ENCODE peak calls at places on chromosomes 16 and 17, in eight cellular contexts. Y is psoas muscle; V is ovary; S is effector memory CD4-positive, alpha-beta T cell; L is PC-3; N is SK-N-SH; Z is CD8-positive, alpha-beta T cell; B is body of pancreas. H is an unnamed sample. For H3K4me1, the result is how much of the 10 kb centered on the place peaks cover.

GRCh38 chr16:87806608-87807546 is 41.1 kb upstream of the KLHDC4 start:
- DNase-seq in V (no peak), S (no peak), N (peak), B (peak), Z (peak), L (peak), Y (no peak), H (peak)

GRCh38 chr17:19755821-19756510 is 7.9 kb upstream of the ALDH3A1 start:
- DNase-seq in V (no peak), S (no peak), B (no peak), Z (no peak), Y (no peak), L (no peak), N (no peak), H (no peak)

GRCh38 chr16:87806246-87806607 is 40.4 kb upstream of the KLHDC4 start:
- DNase-seq in V (no peak), L (peak), N (no peak), Z (peak), B (peak), S (no peak), Y (no peak), H (no peak)

GRCh38 chr17:41773731-41774193 is 12.7 kb downstream of the JUP start:
- DNase-seq in V (no peak), B (no peak), S (no peak), L (no peak), Y (no peak), N (no peak), Z (no peak), H (no peak)

GRCh38 chr17:69236946-69237345 is 8.3 kb upstream of the ABCA10 start:
- DNase-seq in S (no peak), V (no peak), B (no peak), N (no peak), Z (no peak), Y (no peak), L (no peak), H (no peak)

GRCh38 chr17:48010193-48010592 is 27.4 kb downstream of the COPZ2 start:
- DNase-seq in S (no peak), Z (no peak), B (no peak), V (no peak), N (no peak), Y (no peak), L (no peak), H (no peak)

GRCh38 chr17:14813649-14814048 is 451.5 kb downstream of the PMP22 start:
- DNase-seq in Y (no peak), S (no peak), L (peak), Z (no peak), N (peak), B (peak), V (no peak), H (peak)

GRCh38 chr16:84555418-84556196 is 51.1 kb upstream of the MEAK7 start:
- DNase-seq in L (peak), Z (no peak), S (no peak), V (no peak), Y (no peak), N (no peak), B (no peak), H (no peak)

GRCh38 chr16:83958137-83958810 is 5.2 kb downstream of the OSGIN1 start:
- DNase-seq in V (no peak), Y (no peak), S (no peak), B (no peak), N (peak), L (no peak), Z (no peak), H (peak)

GRCh38 chr16:30615358-30616076 is 5.3 kb upstream of the ZNF689 start:
- DNase-seq in Z (peak), Y (no peak), N (peak), B (peak), S (peak), L (peak), V (no peak), H (peak)

GRCh38 chr17:82838386-82839063 is 1.3 kb downstream of the ZNF750 start:
- DNase-seq in S (no peak), B (peak), Y (peak), N (no peak), Z (no peak), L (peak), V (no peak), H (peak)

GRCh38 chr17:82412535-82413520 is 5.3 kb upstream of the HEXD start:
- DNase-seq in N (peak), V (no peak), L (no peak), Z (no peak), S (no peak), Y (no peak), B (peak), H (no peak)

GRCh38 chr16:11844499-11844898 is 6.8 kb downstream of the RSL1D1 start:
- DNase-seq in N (no peak), B (no peak), Z (no peak), Y (no peak), L (no peak), V (no peak), S (no peak), H (no peak)

GRCh38 chr17:50689251-50689650 is 18.5 kb downstream of the ANKRD40 start:
- DNase-seq in S (no peak), V (peak), N (no peak), B (no peak), Y (no peak), L (peak), Z (no peak), H (no peak)

GRCh38 chr17:52158450-52159042 is at the start of gene CA10:
- DNase-seq in V (no peak), L (no peak), S (no peak), B (peak), N (peak), Y (no peak), Z (no peak), H (no peak)

GRCh38 chr16:48503779-48504178 is 106.2 kb downstream of the N4BP1 start:
- DNase-seq in B (peak), S (no peak), V (peak), N (peak), Y (peak), Z (no peak), L (no peak), H (no peak)

GRCh38 chr17:7914771-7915610 is 1.1 kb downstream of the RNF227 start:
- DNase-seq in V (peak), Y (no peak), N (no peak), S (no peak), Z (no peak), B (peak), L (peak), H (no peak)

GRCh38 chr16:1357906-1358566 is 6.3 kb downstream of the GNPTG start:
- DNase-seq in B (no peak), V (no peak), L (peak), Y (no peak), N (no peak), S (no peak), Z (no peak), H (peak)

GRCh38 chr16:21599158-21599993 is at the start of gene METTL9:
- DNase-seq in N (peak), V (peak), Z (peak), L (peak), S (peak), B (peak), Y (peak), H (peak)

GRCh38 chr17:17741346-17742023 is 60.2 kb downstream of the RAI1 start:
- DNase-seq in N (peak), V (no peak), L (no peak), B (peak), Y (no peak), S (no peak), Z (no peak), H (no peak)

GRCh38 chr16:67718668-67719047 is 458 bp downstream of the GFOD2 start:
- DNase-seq in Y (no peak), N (no peak), V (no peak), S (no peak), L (no peak), Z (no peak), B (no peak), H (no peak)

GRCh38 chr17:14354807-14355206 is 53.9 kb downstream of the HS3ST3B1 start:
- DNase-seq in L (no peak), Z (no peak), B (no peak), Y (no peak), S (no peak), N (no peak), V (no peak), H (no peak)

GRCh38 chr17:46072998-46073397 is 73.9 kb downstream of the STH start:
- DNase-seq in L (peak), S (no peak), Z (no peak), Y (no peak), N (no peak), V (no peak), B (no peak), H (no peak)

GRCh38 chr16:27237229-27238015 is 31.1 kb downstream of the NSMCE1 start:
- DNase-seq in Y (no peak), Z (peak), N (peak), V (no peak), S (peak), L (no peak), B (no peak), H (peak)

GRCh38 chr17:45228985-45229517 is 7.4 kb downstream of the FMNL1 start:
- DNase-seq in L (peak), Y (peak), N (no peak), Z (peak), V (peak), S (peak), B (peak), H (peak)

GRCh38 chr17:8125196-8125946 is 1.5 kb upstream of the HES7 start:
- DNase-seq in Z (peak), V (peak), L (peak), N (peak), S (peak), B (peak), Y (peak), H (no peak)

GRCh38 chr16:2715519-2715918 is 4.5 kb downstream of the PRSS27 start:
- DNase-seq in V (peak), B (peak), Z (peak), S (peak), N (no peak), Y (peak), L (no peak), H (peak)

GRCh38 chr16:85221810-85222150 is 109.5 kb upstream of the CIBAR2 start:
- DNase-seq in V (no peak), S (no peak), B (no peak), L (no peak), Y (no peak), Z (no peak), N (no peak), H (no peak)

GRCh38 chr17:83000738-83001137 is 78.7 kb upstream of the METRNL start:
- DNase-seq in V (no peak), B (no peak), Z (no peak), L (no peak), S (no peak), N (no peak), Y (no peak), H (no peak)

GRCh38 chr16:27355610-27356009 is 41.8 kb downstream of the IL4R start:
- DNase-seq in V (no peak), N (no peak), Z (no peak), Y (peak), S (peak), B (peak), L (peak), H (no peak)

GRCh38 chr16:8962393-8963009 is 1.2 kb downstream of the USP7 start:
- DNase-seq in V (peak), Z (peak), N (peak), S (peak), L (peak), Y (peak), B (peak), H (peak)
- H3K4me1 ChIP-seq in V (under half), Z (under half), N (under half), S (under half), L (under half), Y (under half), B (under half), H (under half)

DNA sequence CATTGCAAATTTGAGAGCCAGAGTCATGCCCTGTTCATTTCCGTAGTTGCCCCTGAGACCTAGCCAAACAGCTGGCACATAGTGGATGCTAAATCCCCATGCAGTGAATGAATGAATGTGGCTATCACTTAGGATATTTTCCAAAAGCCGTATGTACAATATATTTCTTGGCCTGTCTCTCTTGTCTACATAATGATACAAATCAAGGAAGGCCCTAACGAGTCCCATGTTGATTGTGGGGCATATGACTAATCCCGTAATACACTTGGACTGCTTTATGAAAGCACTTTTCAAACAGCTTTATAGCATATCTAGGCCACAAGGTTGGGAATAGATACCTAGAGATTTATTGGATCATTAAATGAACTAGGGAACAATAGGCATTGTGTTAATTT is 478.0 kb downstream of the SLC39A11 start:
- DNase-seq in L (peak), B (no peak), Y (no peak), S (no peak), Z (no peak), V (no peak), N (no peak), H (no peak)
- H3K4me3 ChIP-seq in L (peak), B (no peak), Y (no peak), S (no peak), Z (no peak), V (no peak), N (no peak), H (no peak)

GRCh38 chr17:59377410-59377809 is 46.0 kb downstream of the YPEL2 start:
- DNase-seq in Z (no peak), B (no peak), L (no peak), V (no peak), Y (no peak), N (peak), S (no peak), H (no peak)
- H3K4me1 ChIP-seq in Z (half or more), B (half or more), L (under half), V (under half), Y (half or more), N (under half), S (under half), H (half or more)

GRCh38 chr17:27463235-27463677 is 7.0 kb downstream of the KSR1 start:
- DNase-seq in V (no peak), N (no peak), Y (no peak), B (no peak), Z (no peak), S (no peak), L (no peak), H (no peak)

GRCh38 chr17:27466748-27467375 is 10.6 kb downstream of the KSR1 start:
- DNase-seq in L (no peak), N (no peak), V (no peak), S (no peak), Z (no peak), Y (no peak), B (no peak), H (peak)

GRCh38 chr17:27464431-27464830 is 8.2 kb downstream of the KSR1 start:
- DNase-seq in S (no peak), N (no peak), Z (no peak), V (no peak), Y (no peak), B (no peak), L (no peak), H (no peak)

GRCh38 chr17:27469256-27469655 is 13.0 kb downstream of the KSR1 start:
- DNase-seq in N (no peak), L (no peak), S (no peak), Y (no peak), Z (no peak), B (no peak), V (no peak), H (no peak)

GRCh38 chr17:27466376-27466747 is 10.1 kb downstream of the KSR1 start:
- DNase-seq in N (no peak), Z (no peak), V (no peak), Y (no peak), L (no peak), S (no peak), B (no peak), H (no peak)
- H3K4me3 ChIP-seq in N (no peak), Z (no peak), V (no peak), Y (no peak), L (no peak), S (peak), B (no peak), H (no peak)

DNA sequence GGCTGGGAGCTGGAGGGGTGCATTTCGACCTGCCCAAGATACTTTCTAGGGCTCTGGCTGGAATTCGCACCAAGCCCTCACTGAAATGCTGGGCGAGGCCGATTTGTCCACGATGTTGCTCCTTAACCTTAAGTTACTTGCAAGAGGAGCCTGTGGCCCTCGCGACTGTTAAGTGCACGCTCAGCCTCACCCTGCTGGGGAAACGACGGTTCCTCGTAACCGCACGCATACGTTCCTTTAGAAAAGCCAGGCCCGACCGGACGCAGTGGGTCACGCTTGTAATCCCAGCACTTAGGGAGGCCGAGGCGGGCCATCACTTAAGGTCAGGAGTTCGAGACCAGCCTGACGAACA is 607 bp upstream of the NCOR1 start:
- DNase-seq in Z (peak), V (no peak), S (peak), B (no peak), Y (no peak), N (no peak), L (peak), H (no peak)
- H3K4me1 ChIP-seq in Z (under half), V (under half), S (under half), B (half or more), Y (under half), N (under half), L (under half), H (half or more)

H was measured in left lung.